ENCODE peak calls at places on chromosomes 13 and 19, in eight cellular contexts. One of them, this sample, is unnamed.

GRCh38 chr19:12411893-12412292 is 10.8 kb upstream of the ZNF799 start:
- DNase-seq in psoas muscle: no peak
- DNase-seq in retinal pigment epithelial cell: no peak
- DNase-seq in neural progenitor cell: no peak
- DNase-seq in spleen: no peak
- DNase-seq in CD8-positive, alpha-beta T cell: no peak
- DNase-seq in nephron progenitor cell: no peak
- DNase-seq in tibial nerve: no peak
- DNase-seq in this sample: no peak

GRCh38 chr13:75123428-75123827 is 358.5 kb downstream of the TBC1D4 start:
- DNase-seq in nephron progenitor cell: no peak
- DNase-seq in CD8-positive, alpha-beta T cell: no peak
- DNase-seq in neural progenitor cell: no peak
- DNase-seq in tibial nerve: no peak
- DNase-seq in psoas muscle: no peak
- DNase-seq in spleen: no peak
- DNase-seq in retinal pigment epithelial cell: no peak
- DNase-seq in this sample: no peak

GRCh38 chr13:33284016-33284415 is 1.5 kb downstream of the STARD13 start:
- DNase-seq in neural progenitor cell: no peak
- DNase-seq in CD8-positive, alpha-beta T cell: no peak
- DNase-seq in spleen: no peak
- DNase-seq in tibial nerve: no peak
- DNase-seq in retinal pigment epithelial cell: no peak
- DNase-seq in psoas muscle: no peak
- DNase-seq in nephron progenitor cell: no peak
- DNase-seq in this sample: no peak

GRCh38 chr13:73138276-73138950 is 79.6 kb downstream of the KLF5 start:
- DNase-seq in nephron progenitor cell: peak; percentile 10
- DNase-seq in tibial nerve: no peak
- DNase-seq in neural progenitor cell: no peak
- DNase-seq in psoas muscle: no peak
- DNase-seq in CD8-positive, alpha-beta T cell: no peak
- DNase-seq in spleen: no peak
- DNase-seq in retinal pigment epithelial cell: peak; percentile 73
- DNase-seq in this sample: no peak

GRCh38 chr13:74641586-74641985 is 507.4 kb upstream of the KLF12 start:
- DNase-seq in spleen: no peak
- DNase-seq in neural progenitor cell: no peak
- DNase-seq in tibial nerve: no peak
- DNase-seq in retinal pigment epithelial cell: no peak
- DNase-seq in CD8-positive, alpha-beta T cell: no peak
- DNase-seq in nephron progenitor cell: no peak
- DNase-seq in psoas muscle: no peak
- DNase-seq in this sample: no peak

GRCh38 chr13:34935841-34936240 is 6.2 kb upstream of the NBEA start:
- DNase-seq in nephron progenitor cell: no peak
- DNase-seq in tibial nerve: no peak
- DNase-seq in neural progenitor cell: no peak
- DNase-seq in retinal pigment epithelial cell: no peak
- DNase-seq in psoas muscle: no peak
- DNase-seq in spleen: no peak
- DNase-seq in CD8-positive, alpha-beta T cell: no peak
- DNase-seq in this sample: no peak

GRCh38 chr19:3700242-3701032 is at the start of gene PIP5K1C:
- DNase-seq in neural progenitor cell: peak; percentile 97
- DNase-seq in psoas muscle: peak; percentile 90
- DNase-seq in nephron progenitor cell: peak; percentile 98
- DNase-seq in CD8-positive, alpha-beta T cell: peak; percentile 88
- DNase-seq in spleen: peak; percentile 97
- DNase-seq in tibial nerve: peak; percentile 91
- DNase-seq in retinal pigment epithelial cell: no peak
- DNase-seq in this sample: peak; percentile 89

GRCh38 chr19:49403404-49404187 is 15.5 kb downstream of the KASH5 start:
- DNase-seq in neural progenitor cell: peak; percentile 90
- DNase-seq in psoas muscle: no peak
- DNase-seq in retinal pigment epithelial cell: no peak
- DNase-seq in spleen: no peak
- DNase-seq in tibial nerve: no peak
- DNase-seq in nephron progenitor cell: peak; percentile 50
- DNase-seq in CD8-positive, alpha-beta T cell: no peak
- DNase-seq in this sample: no peak

GRCh38 chr13:110435331-110435730 is 126.2 kb downstream of the RAB20 start:
- DNase-seq in spleen: no peak
- DNase-seq in nephron progenitor cell: no peak
- DNase-seq in psoas muscle: no peak
- DNase-seq in CD8-positive, alpha-beta T cell: no peak
- DNase-seq in tibial nerve: no peak
- DNase-seq in neural progenitor cell: no peak
- DNase-seq in retinal pigment epithelial cell: no peak
- DNase-seq in this sample: no peak

GRCh38 chr19:17687141-17687856 is 855 bp downstream of the UNC13A start:
- DNase-seq in nephron progenitor cell: no peak
- DNase-seq in neural progenitor cell: peak; percentile 37
- DNase-seq in spleen: no peak
- DNase-seq in retinal pigment epithelial cell: no peak
- DNase-seq in tibial nerve: no peak
- DNase-seq in CD8-positive, alpha-beta T cell: no peak
- DNase-seq in psoas muscle: no peak
- DNase-seq in this sample: no peak

GRCh38 chr13:71464673-71465072 is 402.3 kb downstream of the DACH1 start:
- DNase-seq in psoas muscle: no peak
- DNase-seq in CD8-positive, alpha-beta T cell: no peak
- DNase-seq in tibial nerve: no peak
- DNase-seq in spleen: no peak
- DNase-seq in nephron progenitor cell: no peak
- DNase-seq in neural progenitor cell: no peak
- DNase-seq in retinal pigment epithelial cell: peak; percentile 14
- DNase-seq in this sample: no peak

GRCh38 chr19:15419413-15420025 is 731 bp upstream of the AKAP8L start:
- DNase-seq in neural progenitor cell: no peak
- DNase-seq in CD8-positive, alpha-beta T cell: no peak
- DNase-seq in spleen: no peak
- DNase-seq in psoas muscle: no peak
- DNase-seq in tibial nerve: no peak
- DNase-seq in retinal pigment epithelial cell: no peak
- DNase-seq in nephron progenitor cell: no peak
- DNase-seq in this sample: no peak

GRCh38 chr19:39408392-39409206 is 2.0 kb downstream of the ZFP36 start:
- DNase-seq in neural progenitor cell: peak; percentile 26
- DNase-seq in psoas muscle: no peak
- DNase-seq in retinal pigment epithelial cell: no peak
- DNase-seq in CD8-positive, alpha-beta T cell: peak; percentile 55
- DNase-seq in nephron progenitor cell: no peak
- DNase-seq in spleen: peak; percentile 86
- DNase-seq in tibial nerve: peak; percentile 71
- DNase-seq in this sample: no peak

GRCh38 chr13:109383683-109384082 is 402.7 kb downstream of the IRS2 start:
- DNase-seq in spleen: no peak
- DNase-seq in retinal pigment epithelial cell: peak; percentile 15
- DNase-seq in psoas muscle: no peak
- DNase-seq in nephron progenitor cell: no peak
- DNase-seq in CD8-positive, alpha-beta T cell: no peak
- DNase-seq in tibial nerve: no peak
- DNase-seq in neural progenitor cell: no peak
- DNase-seq in this sample: no peak

GRCh38 chr13:23709521-23709920 is 139.3 kb downstream of the TNFRSF19 start:
- DNase-seq in neural progenitor cell: no peak
- DNase-seq in nephron progenitor cell: no peak
- DNase-seq in retinal pigment epithelial cell: no peak
- DNase-seq in CD8-positive, alpha-beta T cell: no peak
- DNase-seq in psoas muscle: no peak
- DNase-seq in tibial nerve: no peak
- DNase-seq in spleen: no peak
- DNase-seq in this sample: no peak
- TF ChIP-seq CTCF in neural progenitor cell: no peak
- TF ChIP-seq CTCF in nephron progenitor cell: no peak
- TF ChIP-seq CTCF in retinal pigment epithelial cell: peak; percentile 11
- TF ChIP-seq CTCF in CD8-positive, alpha-beta T cell: no peak
- TF ChIP-seq CTCF in psoas muscle: no peak
- TF ChIP-seq CTCF in tibial nerve: no peak
- TF ChIP-seq CTCF in spleen: no peak
- TF ChIP-seq CTCF in this sample: no peak

DNA sequence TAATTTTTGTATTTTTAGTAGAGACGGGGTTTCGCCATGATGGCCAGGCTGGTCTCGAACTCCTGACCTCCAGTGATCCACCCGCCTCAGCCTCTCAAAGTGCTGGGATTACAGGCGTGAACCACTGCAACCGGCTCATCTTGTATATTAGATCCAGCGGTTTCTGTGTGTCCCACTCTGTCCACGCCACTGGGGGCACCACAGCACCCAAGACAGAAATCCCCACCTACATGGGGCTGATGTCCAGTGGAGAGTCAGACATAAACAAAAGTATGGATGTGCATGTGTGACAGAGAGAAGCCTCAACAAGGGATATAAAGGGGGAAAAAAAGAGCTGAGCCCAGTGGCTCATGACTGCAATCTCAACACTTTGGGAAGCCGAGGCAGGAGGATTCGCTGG is 65.8 kb upstream of the ADGRE5 start:
- DNase-seq in CD8-positive, alpha-beta T cell: no peak
- DNase-seq in spleen: no peak
- DNase-seq in tibial nerve: no peak
- DNase-seq in nephron progenitor cell: no peak
- DNase-seq in psoas muscle: no peak
- DNase-seq in neural progenitor cell: no peak
- DNase-seq in retinal pigment epithelial cell: no peak
- DNase-seq in this sample: no peak
- TF ChIP-seq CTCF in CD8-positive, alpha-beta T cell: no peak
- TF ChIP-seq CTCF in spleen: no peak
- TF ChIP-seq CTCF in tibial nerve: no peak
- TF ChIP-seq CTCF in nephron progenitor cell: no peak
- TF ChIP-seq CTCF in psoas muscle: no peak
- TF ChIP-seq CTCF in neural progenitor cell: no peak
- TF ChIP-seq CTCF in retinal pigment epithelial cell: peak; percentile 26
- TF ChIP-seq CTCF in this sample: no peak

GRCh38 chr13:78317030-78317429 is 286.3 kb downstream of the POU4F1 start:
- DNase-seq in nephron progenitor cell: no peak
- DNase-seq in retinal pigment epithelial cell: no peak
- DNase-seq in tibial nerve: no peak
- DNase-seq in psoas muscle: no peak
- DNase-seq in spleen: no peak
- DNase-seq in CD8-positive, alpha-beta T cell: no peak
- DNase-seq in neural progenitor cell: peak; percentile 58
- DNase-seq in this sample: no peak
- TF ChIP-seq CTCF in nephron progenitor cell: peak; percentile 37
- TF ChIP-seq CTCF in retinal pigment epithelial cell: peak; percentile 44
- TF ChIP-seq CTCF in tibial nerve: peak; percentile 20
- TF ChIP-seq CTCF in psoas muscle: no peak
- TF ChIP-seq CTCF in spleen: no peak
- TF ChIP-seq CTCF in CD8-positive, alpha-beta T cell: no peak
- TF ChIP-seq CTCF in neural progenitor cell: peak; percentile 65
- TF ChIP-seq CTCF in this sample: no peak

GRCh38 chr19:2426661-2427322 is 594 bp downstream of the TIMM13 start:
- DNase-seq in spleen: peak; percentile 88
- DNase-seq in psoas muscle: peak; percentile 60
- DNase-seq in CD8-positive, alpha-beta T cell: peak; percentile 53
- DNase-seq in nephron progenitor cell: peak; percentile 70
- DNase-seq in retinal pigment epithelial cell: no peak
- DNase-seq in tibial nerve: no peak
- DNase-seq in neural progenitor cell: peak; percentile 79
- DNase-seq in this sample: no peak
- TF ChIP-seq CTCF in spleen: no peak
- TF ChIP-seq CTCF in psoas muscle: no peak
- TF ChIP-seq CTCF in CD8-positive, alpha-beta T cell: no peak
- TF ChIP-seq CTCF in nephron progenitor cell: no peak
- TF ChIP-seq CTCF in retinal pigment epithelial cell: peak; percentile 22
- TF ChIP-seq CTCF in tibial nerve: no peak
- TF ChIP-seq CTCF in neural progenitor cell: no peak
- TF ChIP-seq CTCF in this sample: no peak

GRCh38 chr13:59182241-59182640 is 981.5 kb downstream of the DIAPH3 start:
- DNase-seq in neural progenitor cell: no peak
- DNase-seq in spleen: no peak
- DNase-seq in nephron progenitor cell: no peak
- DNase-seq in CD8-positive, alpha-beta T cell: no peak
- DNase-seq in psoas muscle: no peak
- DNase-seq in retinal pigment epithelial cell: no peak
- DNase-seq in tibial nerve: no peak
- DNase-seq in this sample: no peak

GRCh38 chr13:59176775-59177174 is 987.0 kb downstream of the DIAPH3 start:
- DNase-seq in spleen: no peak
- DNase-seq in neural progenitor cell: no peak
- DNase-seq in nephron progenitor cell: no peak
- DNase-seq in psoas muscle: no peak
- DNase-seq in retinal pigment epithelial cell: no peak
- DNase-seq in tibial nerve: no peak
- DNase-seq in CD8-positive, alpha-beta T cell: no peak
- DNase-seq in this sample: no peak

GRCh38 chr13:59178344-59178743 is 985.4 kb downstream of the DIAPH3 start:
- DNase-seq in neural progenitor cell: peak; percentile 11
- DNase-seq in psoas muscle: no peak
- DNase-seq in CD8-positive, alpha-beta T cell: no peak
- DNase-seq in nephron progenitor cell: no peak
- DNase-seq in retinal pigment epithelial cell: no peak
- DNase-seq in tibial nerve: no peak
- DNase-seq in spleen: no peak
- DNase-seq in this sample: no peak
- TF ChIP-seq CTCF in neural progenitor cell: peak; percentile 45
- TF ChIP-seq CTCF in psoas muscle: no peak
- TF ChIP-seq CTCF in CD8-positive, alpha-beta T cell: no peak
- TF ChIP-seq CTCF in nephron progenitor cell: no peak
- TF ChIP-seq CTCF in retinal pigment epithelial cell: peak; percentile 44
- TF ChIP-seq CTCF in tibial nerve: no peak
- TF ChIP-seq CTCF in spleen: no peak
- TF ChIP-seq CTCF in this sample: no peak

DNA sequence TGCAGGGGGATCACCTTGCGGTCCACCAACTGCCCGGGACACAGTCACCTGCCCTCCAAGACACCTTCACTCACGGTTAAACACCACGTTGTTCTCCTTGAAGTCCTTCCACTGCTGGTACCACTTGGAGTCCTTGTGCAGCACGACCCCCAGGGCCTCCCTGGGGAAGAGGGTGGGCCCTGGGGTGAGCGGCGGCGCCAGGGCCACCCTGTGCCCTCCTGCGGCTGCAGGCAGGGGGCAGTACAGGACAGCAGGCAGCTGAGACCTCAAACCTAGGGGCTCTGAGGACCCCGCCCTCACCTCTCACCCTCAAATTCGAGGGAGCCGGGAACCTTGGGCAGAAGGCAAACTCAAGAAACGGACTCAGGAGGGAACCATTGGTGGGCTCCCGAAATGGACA is 7.5 kb upstream of the CTXN1 start:
- DNase-seq in spleen: no peak
- DNase-seq in neural progenitor cell: no peak
- DNase-seq in CD8-positive, alpha-beta T cell: no peak
- DNase-seq in nephron progenitor cell: no peak
- DNase-seq in tibial nerve: no peak
- DNase-seq in retinal pigment epithelial cell: no peak
- DNase-seq in psoas muscle: no peak
- DNase-seq in this sample: no peak
- TF ChIP-seq CTCF in spleen: peak; percentile 47
- TF ChIP-seq CTCF in neural progenitor cell: peak; percentile 50
- TF ChIP-seq CTCF in CD8-positive, alpha-beta T cell: no peak
- TF ChIP-seq CTCF in nephron progenitor cell: peak; percentile 34
- TF ChIP-seq CTCF in tibial nerve: no peak
- TF ChIP-seq CTCF in retinal pigment epithelial cell: peak; percentile 45
- TF ChIP-seq CTCF in psoas muscle: peak; percentile 25
- TF ChIP-seq CTCF in this sample: peak; percentile 20

GRCh38 chr13:111518161-111518791 is 197.8 kb downstream of the TEX29 start:
- DNase-seq in psoas muscle: no peak
- DNase-seq in retinal pigment epithelial cell: no peak
- DNase-seq in neural progenitor cell: no peak
- DNase-seq in nephron progenitor cell: no peak
- DNase-seq in CD8-positive, alpha-beta T cell: no peak
- DNase-seq in tibial nerve: no peak
- DNase-seq in spleen: peak; percentile 32
- DNase-seq in this sample: no peak
- TF ChIP-seq CTCF in psoas muscle: no peak
- TF ChIP-seq CTCF in retinal pigment epithelial cell: no peak
- TF ChIP-seq CTCF in neural progenitor cell: no peak
- TF ChIP-seq CTCF in nephron progenitor cell: no peak
- TF ChIP-seq CTCF in CD8-positive, alpha-beta T cell: no peak
- TF ChIP-seq CTCF in tibial nerve: no peak
- TF ChIP-seq CTCF in spleen: no peak
- TF ChIP-seq CTCF in this sample: no peak

This sample was measured in mesothelial cell of epicardium.